ENCODE peak calls at places on chromosomes 1 and 21, in ten cellular contexts. One of them, this sample, is unnamed.

GRCh38 chr1:55233149-55233777 is 18.1 kb upstream of the USP24 start:
- DNase-seq in HuH-7: peak; percentile 49
- DNase-seq in NCI-H2081: no peak
- DNase-seq in neural progenitor cell: no peak
- DNase-seq in spleen: no peak
- DNase-seq in endothelial cell: no peak
- DNase-seq in 8988T: no peak
- DNase-seq in upper lobe of right lung: no peak
- DNase-seq in Kasumi-1: no peak
- DNase-seq in T-helper 1 cell: no peak
- DNase-seq in this sample: no peak

GRCh38 chr1:208078752-208079151 is 165.4 kb downstream of the PLXNA2 start:
- DNase-seq in HuH-7: no peak
- DNase-seq in NCI-H2081: no peak
- DNase-seq in neural progenitor cell: no peak
- DNase-seq in spleen: no peak
- DNase-seq in endothelial cell: no peak
- DNase-seq in 8988T: no peak
- DNase-seq in upper lobe of right lung: no peak
- DNase-seq in Kasumi-1: no peak
- DNase-seq in T-helper 1 cell: no peak
- DNase-seq in this sample: no peak

GRCh38 chr1:228852015-228852414 is 116.7 kb downstream of the RHOU start:
- DNase-seq in HuH-7: no peak
- DNase-seq in NCI-H2081: no peak
- DNase-seq in neural progenitor cell: no peak
- DNase-seq in spleen: no peak
- DNase-seq in endothelial cell: no peak
- DNase-seq in 8988T: no peak
- DNase-seq in upper lobe of right lung: no peak
- DNase-seq in Kasumi-1: no peak
- DNase-seq in T-helper 1 cell: no peak
- DNase-seq in this sample: no peak

GRCh38 chr1:155983191-155984023 is 5.1 kb upstream of the ARHGEF2 start:
- DNase-seq in HuH-7: no peak
- DNase-seq in NCI-H2081: peak; percentile 60
- DNase-seq in neural progenitor cell: peak; percentile 45
- DNase-seq in spleen: no peak
- DNase-seq in endothelial cell: no peak
- DNase-seq in 8988T: no peak
- DNase-seq in upper lobe of right lung: no peak
- DNase-seq in Kasumi-1: no peak
- DNase-seq in T-helper 1 cell: no peak
- DNase-seq in this sample: peak; percentile 80

GRCh38 chr1:180863158-180863775 is 49.4 kb upstream of the KIAA1614 start:
- DNase-seq in HuH-7: no peak
- DNase-seq in NCI-H2081: peak; percentile 66
- DNase-seq in neural progenitor cell: peak; percentile 33
- DNase-seq in spleen: no peak
- DNase-seq in endothelial cell: peak; percentile 44
- DNase-seq in 8988T: no peak
- DNase-seq in upper lobe of right lung: no peak
- DNase-seq in Kasumi-1: peak; percentile 45
- DNase-seq in T-helper 1 cell: no peak
- DNase-seq in this sample: peak; percentile 30

GRCh38 chr21:34187935-34188334 is 114.6 kb downstream of the MRPS6 start:
- DNase-seq in HuH-7: no peak
- DNase-seq in NCI-H2081: no peak
- DNase-seq in neural progenitor cell: no peak
- DNase-seq in spleen: no peak
- DNase-seq in endothelial cell: no peak
- DNase-seq in 8988T: no peak
- DNase-seq in upper lobe of right lung: no peak
- DNase-seq in Kasumi-1: no peak
- DNase-seq in T-helper 1 cell: no peak
- DNase-seq in this sample: no peak

GRCh38 chr1:186574951-186575747 is 105.1 kb downstream of the PTGS2 start:
- DNase-seq in HuH-7: no peak
- DNase-seq in NCI-H2081: no peak
- DNase-seq in neural progenitor cell: no peak
- DNase-seq in spleen: no peak
- DNase-seq in endothelial cell: no peak
- DNase-seq in 8988T: no peak
- DNase-seq in upper lobe of right lung: no peak
- DNase-seq in Kasumi-1: peak; percentile 48
- DNase-seq in T-helper 1 cell: no peak
- DNase-seq in this sample: no peak

GRCh38 chr21:17495680-17496079 is 17.2 kb upstream of the CXADR start:
- DNase-seq in HuH-7: no peak
- DNase-seq in NCI-H2081: peak; percentile 74
- DNase-seq in neural progenitor cell: peak; percentile 47
- DNase-seq in spleen: no peak
- DNase-seq in endothelial cell: no peak
- DNase-seq in 8988T: no peak
- DNase-seq in upper lobe of right lung: no peak
- DNase-seq in Kasumi-1: no peak
- DNase-seq in T-helper 1 cell: no peak
- DNase-seq in this sample: no peak

GRCh38 chr21:33685613-33686197 is 43.4 kb downstream of the ITSN1 start:
- DNase-seq in HuH-7: no peak
- DNase-seq in NCI-H2081: no peak
- DNase-seq in neural progenitor cell: no peak
- DNase-seq in spleen: no peak
- DNase-seq in endothelial cell: no peak
- DNase-seq in 8988T: no peak
- DNase-seq in upper lobe of right lung: no peak
- DNase-seq in Kasumi-1: no peak
- DNase-seq in T-helper 1 cell: no peak
- DNase-seq in this sample: no peak

GRCh38 chr21:14773777-14774345 is 227.7 kb upstream of the SAMSN1 start:
- DNase-seq in HuH-7: peak; percentile 28
- DNase-seq in NCI-H2081: no peak
- DNase-seq in neural progenitor cell: peak; percentile 76
- DNase-seq in spleen: peak; percentile 63
- DNase-seq in endothelial cell: peak; percentile 69
- DNase-seq in 8988T: no peak
- DNase-seq in upper lobe of right lung: no peak
- DNase-seq in Kasumi-1: peak; percentile 76
- DNase-seq in T-helper 1 cell: peak; percentile 37
- DNase-seq in this sample: peak; percentile 19

GRCh38 chr1:103461171-103462105 is 64.1 kb upstream of the RNPC3 start:
- DNase-seq in HuH-7: peak; percentile 1
- DNase-seq in NCI-H2081: peak; percentile 1
- DNase-seq in neural progenitor cell: peak; percentile 10
- DNase-seq in spleen: no peak
- DNase-seq in endothelial cell: no peak
- DNase-seq in 8988T: no peak
- DNase-seq in upper lobe of right lung: no peak
- DNase-seq in Kasumi-1: peak; percentile 45
- DNase-seq in T-helper 1 cell: no peak
- DNase-seq in this sample: peak; percentile 4

GRCh38 chr1:30039354-30040080 is 683.9 kb downstream of the MATN1 start:
- DNase-seq in HuH-7: no peak
- DNase-seq in NCI-H2081: no peak
- DNase-seq in neural progenitor cell: no peak
- DNase-seq in spleen: no peak
- DNase-seq in endothelial cell: no peak
- DNase-seq in 8988T: no peak
- DNase-seq in upper lobe of right lung: peak; percentile 25
- DNase-seq in Kasumi-1: no peak
- DNase-seq in T-helper 1 cell: no peak
- DNase-seq in this sample: no peak

GRCh38 chr1:229169399-229169798 is 101.5 kb upstream of the RAB4A start:
- DNase-seq in HuH-7: no peak
- DNase-seq in NCI-H2081: no peak
- DNase-seq in neural progenitor cell: no peak
- DNase-seq in spleen: no peak
- DNase-seq in endothelial cell: no peak
- DNase-seq in 8988T: no peak
- DNase-seq in upper lobe of right lung: no peak
- DNase-seq in Kasumi-1: no peak
- DNase-seq in T-helper 1 cell: no peak
- DNase-seq in this sample: no peak

GRCh38 chr1:157798211-157798610 is 21.3 kb upstream of the FCRL2 start:
- DNase-seq in HuH-7: no peak
- DNase-seq in NCI-H2081: no peak
- DNase-seq in neural progenitor cell: no peak
- DNase-seq in spleen: no peak
- DNase-seq in endothelial cell: no peak
- DNase-seq in 8988T: no peak
- DNase-seq in upper lobe of right lung: no peak
- DNase-seq in Kasumi-1: no peak
- DNase-seq in T-helper 1 cell: no peak
- DNase-seq in this sample: no peak

GRCh38 chr1:83546863-83547262 is 452.1 kb downstream of the TTLL7 start:
- DNase-seq in HuH-7: no peak
- DNase-seq in NCI-H2081: no peak
- DNase-seq in neural progenitor cell: no peak
- DNase-seq in spleen: no peak
- DNase-seq in endothelial cell: no peak
- DNase-seq in 8988T: no peak
- DNase-seq in upper lobe of right lung: no peak
- DNase-seq in Kasumi-1: no peak
- DNase-seq in T-helper 1 cell: no peak
- DNase-seq in this sample: no peak

GRCh38 chr1:182699673-182700350 is 15.4 kb upstream of the RGS8 start:
- DNase-seq in HuH-7: no peak
- DNase-seq in NCI-H2081: no peak
- DNase-seq in neural progenitor cell: peak; percentile 74
- DNase-seq in spleen: no peak
- DNase-seq in endothelial cell: peak; percentile 18
- DNase-seq in 8988T: no peak
- DNase-seq in upper lobe of right lung: no peak
- DNase-seq in Kasumi-1: no peak
- DNase-seq in T-helper 1 cell: no peak
- DNase-seq in this sample: no peak

GRCh38 chr1:226574044-226574443 is 25.5 kb downstream of the STUM start:
- DNase-seq in HuH-7: no peak
- DNase-seq in NCI-H2081: no peak
- DNase-seq in neural progenitor cell: no peak
- DNase-seq in spleen: no peak
- DNase-seq in endothelial cell: no peak
- DNase-seq in 8988T: no peak
- DNase-seq in upper lobe of right lung: no peak
- DNase-seq in Kasumi-1: no peak
- DNase-seq in T-helper 1 cell: no peak
- DNase-seq in this sample: no peak

GRCh38 chr1:84892657-84893618 is at the start of gene LPAR3:
- DNase-seq in HuH-7: peak; percentile 76
- DNase-seq in NCI-H2081: peak; percentile 5
- DNase-seq in neural progenitor cell: peak; percentile 92
- DNase-seq in spleen: no peak
- DNase-seq in endothelial cell: peak; percentile 31
- DNase-seq in 8988T: peak; percentile 68
- DNase-seq in upper lobe of right lung: no peak
- DNase-seq in Kasumi-1: no peak
- DNase-seq in T-helper 1 cell: no peak
- DNase-seq in this sample: peak; percentile 5

GRCh38 chr1:119549719-119550141 is 42.7 kb downstream of the HSD3B1 start:
- DNase-seq in HuH-7: peak; percentile 34
- DNase-seq in NCI-H2081: peak; percentile 62
- DNase-seq in neural progenitor cell: peak; percentile 89
- DNase-seq in spleen: no peak
- DNase-seq in endothelial cell: peak; percentile 77
- DNase-seq in 8988T: peak; percentile 10
- DNase-seq in upper lobe of right lung: no peak
- DNase-seq in Kasumi-1: peak; percentile 83
- DNase-seq in T-helper 1 cell: no peak
- DNase-seq in this sample: peak; percentile 48

GRCh38 chr1:62295921-62296451 is 23.2 kb downstream of the KANK4 start:
- DNase-seq in HuH-7: no peak
- DNase-seq in NCI-H2081: no peak
- DNase-seq in neural progenitor cell: peak; percentile 38
- DNase-seq in spleen: no peak
- DNase-seq in endothelial cell: no peak
- DNase-seq in 8988T: no peak
- DNase-seq in upper lobe of right lung: no peak
- DNase-seq in Kasumi-1: peak; percentile 85
- DNase-seq in T-helper 1 cell: no peak
- DNase-seq in this sample: no peak

GRCh38 chr1:21532992-21533534 is 23.8 kb downstream of the ALPL start:
- DNase-seq in HuH-7: no peak
- DNase-seq in NCI-H2081: no peak
- DNase-seq in neural progenitor cell: no peak
- DNase-seq in spleen: no peak
- DNase-seq in endothelial cell: no peak
- DNase-seq in 8988T: no peak
- DNase-seq in upper lobe of right lung: no peak
- DNase-seq in Kasumi-1: no peak
- DNase-seq in T-helper 1 cell: no peak
- DNase-seq in this sample: no peak

GRCh38 chr1:33741749-33742148 is 122.1 kb upstream of the HMGB4 start:
- DNase-seq in HuH-7: no peak
- DNase-seq in NCI-H2081: no peak
- DNase-seq in neural progenitor cell: no peak
- DNase-seq in spleen: no peak
- DNase-seq in endothelial cell: no peak
- DNase-seq in 8988T: no peak
- DNase-seq in upper lobe of right lung: no peak
- DNase-seq in Kasumi-1: no peak
- DNase-seq in T-helper 1 cell: no peak
- DNase-seq in this sample: no peak

GRCh38 chr1:238409947-238410346 is 519.2 kb upstream of the ZP4 start:
- DNase-seq in HuH-7: no peak
- DNase-seq in NCI-H2081: no peak
- DNase-seq in neural progenitor cell: no peak
- DNase-seq in spleen: no peak
- DNase-seq in endothelial cell: no peak
- DNase-seq in 8988T: no peak
- DNase-seq in upper lobe of right lung: no peak
- DNase-seq in Kasumi-1: no peak
- DNase-seq in T-helper 1 cell: no peak
- DNase-seq in this sample: no peak

GRCh38 chr1:203586495-203586894 is 40.1 kb upstream of the ATP2B4 start:
- DNase-seq in HuH-7: no peak
- DNase-seq in NCI-H2081: no peak
- DNase-seq in neural progenitor cell: no peak
- DNase-seq in spleen: no peak
- DNase-seq in endothelial cell: no peak
- DNase-seq in 8988T: no peak
- DNase-seq in upper lobe of right lung: no peak
- DNase-seq in Kasumi-1: no peak
- DNase-seq in T-helper 1 cell: no peak
- DNase-seq in this sample: no peak

GRCh38 chr1:157659576-157660247 is 40.9 kb downstream of the FCRL3 start:
- DNase-seq in HuH-7: no peak
- DNase-seq in NCI-H2081: no peak
- DNase-seq in neural progenitor cell: no peak
- DNase-seq in spleen: no peak
- DNase-seq in endothelial cell: no peak
- DNase-seq in 8988T: no peak
- DNase-seq in upper lobe of right lung: no peak
- DNase-seq in Kasumi-1: no peak
- DNase-seq in T-helper 1 cell: no peak
- DNase-seq in this sample: no peak

GRCh38 chr1:206419783-206420182 is 50.5 kb upstream of the IKBKE start:
- DNase-seq in HuH-7: no peak
- DNase-seq in NCI-H2081: no peak
- DNase-seq in neural progenitor cell: no peak
- DNase-seq in spleen: no peak
- DNase-seq in endothelial cell: no peak
- DNase-seq in 8988T: no peak
- DNase-seq in upper lobe of right lung: no peak
- DNase-seq in Kasumi-1: no peak
- DNase-seq in T-helper 1 cell: no peak
- DNase-seq in this sample: no peak

GRCh38 chr1:6862906-6863305 is 77.7 kb downstream of the CAMTA1 start:
- DNase-seq in HuH-7: no peak
- DNase-seq in NCI-H2081: no peak
- DNase-seq in neural progenitor cell: no peak
- DNase-seq in spleen: no peak
- DNase-seq in endothelial cell: no peak
- DNase-seq in 8988T: no peak
- DNase-seq in upper lobe of right lung: no peak
- DNase-seq in Kasumi-1: no peak
- DNase-seq in T-helper 1 cell: no peak
- DNase-seq in this sample: no peak

GRCh38 chr1:42385283-42385682 is 4.7 kb downstream of the RIMKLA start:
- DNase-seq in HuH-7: no peak
- DNase-seq in NCI-H2081: no peak
- DNase-seq in neural progenitor cell: no peak
- DNase-seq in spleen: no peak
- DNase-seq in endothelial cell: no peak
- DNase-seq in 8988T: no peak
- DNase-seq in upper lobe of right lung: no peak
- DNase-seq in Kasumi-1: no peak
- DNase-seq in T-helper 1 cell: no peak
- DNase-seq in this sample: peak; percentile 36

This sample was measured in A549.